ENCODE peak calls at places on chromosome 12, in four cellular contexts. V, I, W and Q are unnamed samples.

GRCh38 chr12:15011162-15011561 is 38.3 kb downstream of the PDE6H start:
- DNase-seq in V (no peak), I (no peak), W (no peak), Q (no peak)

GRCh38 chr12:91109148-91109564 is 2.1 kb downstream of the LUM start:
- DNase-seq in V (peak; percentile 7), I (peak; percentile 51), W (peak; percentile 74), Q (peak; percentile 67)

GRCh38 chr12:85279449-85280137 is 427 bp upstream of the ALX1 start:
- DNase-seq in V (no peak), I (peak; percentile 46), W (peak; percentile 57), Q (peak; percentile 58)

GRCh38 chr12:42976122-42976521 is 386.6 kb upstream of the PRICKLE1 start:
- DNase-seq in V (no peak), I (no peak), W (no peak), Q (no peak)

GRCh38 chr12:102096855-102097254 is 23.1 kb downstream of the NUP37 start:
- DNase-seq in V (no peak), I (no peak), W (no peak), Q (no peak)

GRCh38 chr12:48165089-48166031 is 8.0 kb upstream of the ASB8 start:
- DNase-seq in V (peak; percentile 58), I (peak; percentile 62), W (peak; percentile 67), Q (peak; percentile 81)

GRCh38 chr12:69534389-69534822 is 50.9 kb upstream of the CCT2 start:
- DNase-seq in V (no peak), I (peak; percentile 75), W (peak; percentile 71), Q (peak; percentile 97)

GRCh38 chr12:92863255-92863654 is 65.8 kb downstream of the EEA1 start:
- DNase-seq in V (no peak), I (no peak), W (no peak), Q (no peak)

GRCh38 chr12:69886715-69887114 is 61.7 kb downstream of the MYRFL start:
- DNase-seq in V (no peak), I (no peak), W (no peak), Q (no peak)

GRCh38 chr12:123384994-123385376 is 1.1 kb downstream of the KMT5A start:
- DNase-seq in V (no peak), I (no peak), W (peak; percentile 9), Q (peak; percentile 73)

GRCh38 chr12:319116-319515 is 56.5 kb upstream of the SLC6A13 start:
- DNase-seq in V (no peak), I (no peak), W (no peak), Q (no peak)

GRCh38 chr12:102478416-102479098 is 1.8 kb downstream of the IGF1 start:
- DNase-seq in V (no peak), I (peak; percentile 20), W (no peak), Q (no peak)

GRCh38 chr12:59005195-59005961 is 85.1 kb upstream of the LRIG3 start:
- DNase-seq in V (no peak), I (no peak), W (no peak), Q (peak; percentile 83)

GRCh38 chr12:115867854-115868253 is 409.6 kb downstream of the MED13L start:
- DNase-seq in V (no peak), I (no peak), W (no peak), Q (no peak)

GRCh38 chr12:58602179-58602578 is 318.1 kb downstream of the LRIG3 start:
- DNase-seq in V (no peak), I (no peak), W (no peak), Q (peak; percentile 28)

GRCh38 chr12:96196781-96197180 is 2.6 kb downstream of the ELK3 start:
- DNase-seq in V (no peak), I (no peak), W (peak; percentile 59), Q (peak; percentile 41)

GRCh38 chr12:49017764-49018281 is 753 bp downstream of the PRKAG1 start:
- DNase-seq in V (peak; percentile 46), I (peak; percentile 43), W (peak; percentile 72), Q (no peak)

GRCh38 chr12:74537126-74537706 is 419 bp upstream of the ATXN7L3B start:
- DNase-seq in V (peak; percentile 50), I (peak; percentile 21), W (no peak), Q (peak; percentile 88)

GRCh38 chr12:16555630-16556029 is 50.3 kb downstream of the LMO3 start:
- DNase-seq in V (no peak), I (no peak), W (no peak), Q (no peak)

GRCh38 chr12:76866146-76866545 is 12.7 kb downstream of the CSRP2 start:
- DNase-seq in V (no peak), I (peak; percentile 77), W (no peak), Q (no peak)

GRCh38 chr12:58416211-58416610 is 474.8 kb downstream of the ATP23 start:
- DNase-seq in V (no peak), I (no peak), W (peak; percentile 41), Q (peak; percentile 80)

GRCh38 chr12:112007945-112008344 is 5.0 kb downstream of the TMEM116 start:
- DNase-seq in V (no peak), I (no peak), W (no peak), Q (no peak)

GRCh38 chr12:49868449-49868848 is 25.5 kb upstream of the BCDIN3D start:
- DNase-seq in V (no peak), I (no peak), W (no peak), Q (no peak)

GRCh38 chr12:119681953-119682352 is 14.0 kb downstream of the PRKAB1 start:
- DNase-seq in V (no peak), I (no peak), W (no peak), Q (no peak)

GRCh38 chr12:119683816-119684215 is 15.9 kb downstream of the PRKAB1 start:
- DNase-seq in V (no peak), I (no peak), W (no peak), Q (no peak)

GRCh38 chr12:119683413-119683812 is 15.5 kb downstream of the PRKAB1 start:
- DNase-seq in V (no peak), I (no peak), W (no peak), Q (peak; percentile 34)

GRCh38 chr12:119681139-119681538 is 13.2 kb downstream of the PRKAB1 start:
- DNase-seq in V (no peak), I (no peak), W (no peak), Q (no peak)

GRCh38 chr12:119682635-119683340 is 14.9 kb downstream of the PRKAB1 start:
- DNase-seq in V (no peak), I (no peak), W (no peak), Q (no peak)
- H3K9ac ChIP-seq in V (no peak overlapping the region), I (no peak overlapping the region), W (no peak overlapping the region), Q (no peak overlapping the region)

GRCh38 chr12:6614513-6615177 is 7.5 kb upstream of the CHD4 start:
- DNase-seq in V (no peak), I (no peak), W (no peak), Q (no peak)
- H3K9ac ChIP-seq in V (peak overlapping the region; percentile 62), I (peak overlapping the region; percentile 53), W (no peak overlapping the region), Q (peak overlapping the region; percentile 65)

GRCh38 chr12:4164591-4165558 is 108.7 kb upstream of the CCND2 start:
- DNase-seq in V (no peak), I (peak; percentile 54), W (peak; percentile 54), Q (peak; percentile 67)
- H3K9ac ChIP-seq in V (no peak overlapping the region), I (peak overlapping the region; percentile 79), W (peak overlapping the region; percentile 51), Q (peak overlapping the region; percentile 56)

DNA sequence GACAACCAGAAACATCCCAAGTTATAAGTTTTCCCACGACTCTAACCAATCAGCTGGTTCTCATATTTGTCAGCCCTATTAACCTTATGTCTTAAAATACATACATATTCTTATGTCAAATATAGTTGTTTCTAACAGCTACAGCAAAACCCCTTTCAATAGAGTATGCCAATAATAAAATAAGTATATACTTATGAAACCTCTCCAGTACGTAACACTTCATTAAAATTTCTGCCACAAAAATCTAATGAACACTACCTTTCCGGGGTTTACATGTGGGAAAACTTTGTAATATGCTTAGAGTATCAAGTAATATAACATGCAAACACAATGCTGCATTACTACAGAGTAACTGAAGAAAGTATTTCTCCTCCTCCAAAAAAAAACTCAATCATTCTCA is 1.8 kb downstream of the LRP6 start:
- DNase-seq in V (no peak), I (no peak), W (no peak), Q (no peak)
- H3K9ac ChIP-seq in V (peak overlapping the region; percentile 91), I (no peak overlapping the region), W (peak overlapping the region; percentile 100), Q (peak overlapping the region; percentile 100)

DNA sequence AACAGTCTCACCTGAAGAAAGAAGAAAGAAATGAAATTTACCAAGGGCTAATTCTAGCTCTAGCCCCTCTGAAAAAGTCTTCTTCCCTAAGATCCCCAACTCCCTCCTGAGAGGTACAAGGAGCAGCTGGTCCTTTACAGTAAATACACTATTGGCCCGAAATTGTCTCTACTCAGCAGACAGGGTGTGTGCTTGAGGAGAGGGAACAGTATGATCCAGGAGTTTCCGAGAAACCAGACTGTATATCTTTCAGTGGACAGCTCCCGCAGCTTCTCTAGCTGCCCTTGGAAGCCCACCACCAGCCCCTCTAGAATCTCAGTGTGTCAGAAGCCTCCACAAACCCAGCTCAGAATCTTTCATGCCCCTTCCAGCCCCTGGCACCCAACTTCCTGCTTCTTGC is 8.1 kb downstream of the GPR84 start:
- DNase-seq in V (peak; percentile 20), I (no peak), W (no peak), Q (no peak)
- H3K9ac ChIP-seq in V (peak overlapping the region; percentile 30), I (no peak overlapping the region), W (no peak overlapping the region), Q (no peak overlapping the region)

GRCh38 chr12:52879394-52880351 is 25.2 kb downstream of the KRT8 start:
- DNase-seq in V (peak; percentile 88), I (peak; percentile 93), W (peak; percentile 83), Q (peak; percentile 96)
- H3K9ac ChIP-seq in V (peak overlapping the region; percentile 64), I (peak overlapping the region; percentile 17), W (no peak overlapping the region), Q (peak overlapping the region; percentile 2)

GRCh38 chr12:109739747-109740693 is 26.4 kb downstream of the FAM222A start:
- DNase-seq in V (peak; percentile 54), I (no peak), W (no peak), Q (no peak)

GRCh38 chr12:109741970-109742372 is 28.3 kb downstream of the FAM222A start:
- DNase-seq in V (no peak), I (no peak), W (no peak), Q (no peak)

GRCh38 chr12:109743076-109743910 is 29.7 kb downstream of the FAM222A start:
- DNase-seq in V (no peak), I (no peak), W (no peak), Q (no peak)

GRCh38 chr12:109740694-109741245 is 27.1 kb downstream of the FAM222A start:
- DNase-seq in V (no peak), I (no peak), W (no peak), Q (no peak)

GRCh38 chr12:109741286-109741969 is 27.8 kb downstream of the FAM222A start:
- DNase-seq in V (no peak), I (no peak), W (no peak), Q (no peak)
- H3K9ac ChIP-seq in V (no peak overlapping the region), I (no peak overlapping the region), W (no peak overlapping the region), Q (no peak overlapping the region)